ENCODE peak calls at places on chromosomes 12 and 14, in four cellular contexts. L, U, T and Y are unnamed samples.

GRCh38 chr12:114403044-114403689 is 2.8 kb downstream of the TBX5 start:
- DNase-seq in U (no peak), L (no peak), T (no peak), Y (no peak)

GRCh38 chr12:28023156-28023887 is 50.8 kb upstream of the PTHLH start:
- DNase-seq in L (peak), T (no peak), U (no peak), Y (peak)

GRCh38 chr14:32366256-32366655 is 37.2 kb downstream of the AKAP6 start:
- DNase-seq in L (no peak), U (no peak), T (no peak), Y (no peak)

GRCh38 chr12:66962316-66962715 is 283.4 kb upstream of the GRIP1 start:
- DNase-seq in T (no peak), U (no peak), L (no peak), Y (no peak)

GRCh38 chr12:19740472-19741131 is 301.3 kb downstream of the AEBP2 start:
- DNase-seq in T (no peak), L (no peak), U (no peak), Y (peak)

GRCh38 chr14:55097894-55098560 is 31.0 kb upstream of the LGALS3 start:
- DNase-seq in L (no peak), U (no peak), T (peak), Y (peak)

GRCh38 chr12:92506460-92506859 is 196.3 kb upstream of the PLEKHG7 start:
- DNase-seq in U (no peak), T (no peak), L (no peak), Y (no peak)

GRCh38 chr12:132124766-132125425 is 19.2 kb downstream of the DDX51 start:
- DNase-seq in U (no peak), T (no peak), L (no peak), Y (no peak)

GRCh38 chr14:71481215-71481614 is 451.0 kb upstream of the RGS6 start:
- DNase-seq in T (no peak), L (no peak), U (no peak), Y (peak)

GRCh38 chr14:86057018-86057667 is 527.2 kb downstream of the FLRT2 start:
- DNase-seq in T (no peak), L (peak), U (no peak), Y (peak)

GRCh38 chr12:1790470-1790869 is 29.9 kb upstream of the LRTM2 start:
- DNase-seq in T (no peak), U (no peak), L (no peak), Y (no peak)

GRCh38 chr12:34403706-34404376 is 381.5 kb downstream of the ALG10 start:
- DNase-seq in L (no peak), T (no peak), U (peak), Y (no peak)

GRCh38 chr12:130715996-130716917 is at the start of gene RIMBP2:
- DNase-seq in T (peak), L (no peak), U (no peak), Y (no peak)

GRCh38 chr12:110718222-110718908 is 24.3 kb downstream of the PPP1CC start:
- DNase-seq in T (no peak), L (no peak), U (no peak), Y (no peak)

GRCh38 chr12:90061834-90062233 is 353.2 kb upstream of the ATP2B1 start:
- DNase-seq in T (no peak), L (no peak), U (no peak), Y (no peak)

GRCh38 chr12:49562831-49563230 is 5.1 kb downstream of the MCRS1 start:
- DNase-seq in U (no peak), L (no peak), T (no peak), Y (no peak)

GRCh38 chr12:106149096-106149784 is 10.5 kb upstream of the NUAK1 start:
- DNase-seq in T (no peak), U (no peak), L (no peak), Y (peak)

GRCh38 chr12:81340910-81341309 is 263.0 kb downstream of the ACSS3 start:
- DNase-seq in U (no peak), T (no peak), L (no peak), Y (no peak)

GRCh38 chr12:113870035-113870434 is 96.1 kb downstream of the RBM19 start:
- DNase-seq in U (no peak), T (no peak), L (no peak), Y (no peak)

GRCh38 chr14:98906123-98906995 is 365.6 kb downstream of the BCL11B start:
- DNase-seq in U (no peak), T (peak), L (no peak), Y (no peak)

GRCh38 chr12:89571481-89572190 is 45.8 kb upstream of the POC1B start:
- DNase-seq in T (peak), U (no peak), L (peak), Y (no peak)

GRCh38 chr12:25054783-25055144 is 105.9 kb upstream of the BCAT1 start:
- DNase-seq in L (no peak), T (no peak), U (no peak), Y (peak)

GRCh38 chr14:29536886-29537511 is 390.6 kb downstream of the PRKD1 start:
- DNase-seq in U (no peak), L (peak), T (no peak), Y (peak)

GRCh38 chr14:79836577-79836976 is 374.7 kb downstream of the DIO2 start:
- DNase-seq in L (no peak), U (no peak), T (no peak), Y (no peak)

GRCh38 chr14:105155071-105155651 is 13.4 kb downstream of the JAG2 start:
- DNase-seq in U (peak), L (no peak), T (no peak), Y (no peak)

GRCh38 chr12:104684884-104685283 is 228.1 kb downstream of the CHST11 start:
- DNase-seq in L (peak), U (no peak), T (no peak), Y (no peak)

GRCh38 chr12:52050116-52050770 is 999 bp upstream of the NR4A1 start:
- DNase-seq in T (no peak), U (no peak), L (no peak), Y (no peak)

GRCh38 chr12:89960607-89961394 is 252.2 kb upstream of the ATP2B1 start:
- DNase-seq in U (no peak), L (no peak), T (no peak), Y (no peak)

GRCh38 chr12:116982721-116983502 is 72.2 kb downstream of the FBXW8 start:
- DNase-seq in T (no peak), U (no peak), L (peak), Y (no peak)

GRCh38 chr12:112340235-112340634 is 42.0 kb downstream of the HECTD4 start:
- DNase-seq in L (no peak), U (no peak), T (no peak), Y (no peak)

GRCh38 chr14:56482306-56482705 is 97.3 kb upstream of the TMEM260 start:
- DNase-seq in U (no peak), T (no peak), L (no peak), Y (peak)

GRCh38 chr12:1184402-1184801 is 193.4 kb downstream of the ERC1 start:
- DNase-seq in L (no peak), U (no peak), T (no peak), Y (no peak)

GRCh38 chr14:54444701-54445100 is 3.5 kb upstream of the CNIH1 start:
- DNase-seq in U (no peak), T (no peak), L (peak), Y (no peak)

GRCh38 chr14:71243697-71244096 is 336.4 kb downstream of the PCNX1 start:
- DNase-seq in T (no peak), U (no peak), L (peak), Y (no peak)

GRCh38 chr14:92728781-92729364 is 19.6 kb downstream of the LGMN start:
- DNase-seq in L (no peak), U (no peak), T (peak), Y (peak)

GRCh38 chr14:96614528-96614927 is 112.3 kb downstream of the PAPOLA start:
- DNase-seq in L (no peak), T (no peak), U (no peak), Y (no peak)

GRCh38 chr14:45258073-45258472 is 5.1 kb upstream of the MIS18BP1 start:
- DNase-seq in L (no peak), T (no peak), U (no peak), Y (no peak)

GRCh38 chr12:67625004-67625403 is 23.5 kb upstream of the DYRK2 start:
- DNase-seq in T (no peak), U (no peak), L (no peak), Y (no peak)

GRCh38 chr12:109580684-109581333 is 7.2 kb downstream of the MVK start:
- DNase-seq in L (no peak), U (no peak), T (no peak), Y (no peak)

GRCh38 chr14:104655128-104655848 is 34.1 kb upstream of the INF2 start:
- DNase-seq in U (peak), L (no peak), T (no peak), Y (no peak)

GRCh38 chr14:69002069-69002468 is 23.0 kb upstream of the ACTN1 start:
- DNase-seq in T (no peak), L (no peak), U (peak), Y (peak)
- TF ChIP-seq CTCF in T (no peak), L (no peak), U (peak), Y (peak)

DNA sequence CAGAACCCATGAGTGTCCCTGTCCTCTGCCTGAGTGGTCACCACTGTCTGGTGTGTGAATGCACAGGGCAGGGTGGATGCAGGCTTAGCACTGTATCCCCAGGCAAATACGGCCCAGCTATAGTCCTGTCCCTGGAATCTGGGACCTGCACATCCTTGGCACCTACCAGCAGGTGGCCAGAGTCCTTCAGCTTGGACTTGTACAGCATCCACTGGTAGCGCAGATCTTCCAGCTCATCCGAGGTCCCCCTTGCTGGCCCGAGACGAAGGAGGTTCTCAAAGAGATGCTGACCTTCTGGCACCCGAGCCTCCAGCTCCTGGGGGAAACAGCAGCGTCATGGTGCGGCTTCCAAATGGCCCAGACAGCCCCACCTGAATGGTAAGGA is 83.4 kb downstream of the SYNE3 start:
- DNase-seq in L (no peak), T (no peak), U (no peak), Y (no peak)
- TF ChIP-seq CTCF in L (no peak), T (no peak), U (peak), Y (no peak)

DNA sequence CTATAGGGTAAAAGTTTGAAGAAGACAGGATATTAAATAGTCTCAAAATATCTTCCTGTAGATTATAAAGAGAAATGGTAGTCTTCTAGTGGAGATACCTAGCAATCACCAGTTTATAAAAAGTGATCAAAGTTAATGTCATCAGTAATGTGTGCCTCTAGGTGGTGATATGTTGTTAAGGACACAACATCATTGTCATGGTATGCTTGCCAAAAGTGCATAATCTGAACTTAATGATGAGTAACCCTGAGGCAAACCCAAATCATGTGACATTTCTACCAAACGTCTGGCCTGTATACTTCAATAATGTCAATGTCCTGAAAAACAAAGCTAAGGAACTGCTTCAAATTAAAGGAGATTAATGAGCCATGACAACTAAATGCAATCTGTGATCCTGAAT is 214.7 kb downstream of the PHLDA1 start:
- DNase-seq in U (no peak), L (no peak), T (no peak), Y (peak)
- TF ChIP-seq CTCF in U (peak), L (no peak), T (no peak), Y (no peak)

GRCh38 chr12:70540996-70541395 is 96.2 kb downstream of the PTPRB start:
- DNase-seq in L (no peak), U (no peak), T (no peak), Y (no peak)
- TF ChIP-seq CTCF in L (no peak), U (no peak), T (no peak), Y (no peak)

GRCh38 chr12:3677609-3678008 is 75.3 kb downstream of the CRACR2A start:
- DNase-seq in T (no peak), U (no peak), L (no peak), Y (no peak)
- TF ChIP-seq CTCF in T (no peak), U (no peak), L (no peak), Y (no peak)

GRCh38 chr14:28142400-28143015 is 624.1 kb upstream of the FOXG1 start:
- DNase-seq in T (no peak), L (no peak), U (no peak), Y (peak)
- TF ChIP-seq CTCF in T (no peak), L (no peak), U (peak), Y (peak)

DNA sequence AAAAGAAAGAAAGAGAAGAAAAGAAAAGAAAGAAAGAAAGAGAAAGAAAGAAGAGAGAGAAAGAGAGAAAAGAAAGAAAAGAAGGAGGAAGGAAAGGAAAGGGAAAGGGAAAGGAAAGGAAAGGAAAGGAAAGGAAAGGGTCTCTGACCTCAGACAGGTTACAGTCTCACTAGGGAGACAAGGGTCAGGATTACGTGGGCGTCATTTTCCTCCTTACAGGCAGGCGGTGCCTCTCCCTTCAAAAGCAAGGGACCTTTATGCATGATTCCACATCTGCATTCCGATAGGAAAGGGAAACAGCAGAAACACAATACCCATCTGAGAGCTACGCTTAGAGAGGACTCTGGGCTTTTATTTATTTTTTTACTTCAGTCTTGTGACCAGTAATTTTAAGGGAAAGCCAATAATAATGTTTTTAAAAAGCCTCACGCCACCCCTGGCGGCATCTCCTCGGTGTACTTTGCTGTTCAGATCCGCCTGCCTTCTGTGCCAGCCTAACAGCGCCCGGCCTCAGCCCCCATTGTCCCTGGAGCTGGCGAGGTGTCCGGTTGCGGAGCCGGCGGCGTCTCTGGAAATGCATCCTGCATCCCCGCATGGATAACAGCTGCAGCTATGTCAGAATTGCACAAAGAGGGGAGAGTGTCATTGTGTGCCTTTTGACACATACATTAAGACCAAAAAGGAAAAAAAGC is 882 bp upstream of the HIP1R start:
- DNase-seq in T (peak), L (no peak), U (no peak), Y (peak)
- TF ChIP-seq CTCF in T (no peak), L (no peak), U (peak), Y (no peak)

GRCh38 chr12:32603071-32603470 is 76.0 kb upstream of the DNM1L start:
- DNase-seq in T (no peak), U (no peak), L (no peak), Y (no peak)

GRCh38 chr12:32603858-32604257 is 75.2 kb upstream of the DNM1L start:
- DNase-seq in U (no peak), T (no peak), L (peak), Y (peak)

GRCh38 chr12:32609966-32610365 is 69.1 kb upstream of the DNM1L start:
- DNase-seq in L (no peak), T (no peak), U (no peak), Y (no peak)

GRCh38 chr12:32604565-32604964 is 74.5 kb upstream of the DNM1L start:
- DNase-seq in T (no peak), L (no peak), U (no peak), Y (no peak)

GRCh38 chr12:32605326-32606095 is 73.6 kb upstream of the DNM1L start:
- DNase-seq in L (no peak), U (no peak), T (no peak), Y (no peak)
- TF ChIP-seq CTCF in L (no peak), U (no peak), T (no peak), Y (no peak)